ENCODE peak calls at places on chromosome 2, in six cellular contexts. U is dorsolateral prefrontal cortex, T is prostate gland, J is adrenal gland, D is AG10803, M is lower lobe of right lung. Y is an unnamed sample.

GRCh38 chr2:64338910-64339500 is 115.0 kb upstream of the LGALSL start:
- DNase-seq in U (no peak), T (no peak), J (no peak), D (no peak), M (no peak), Y (no peak)

GRCh38 chr2:121860033-121860810 is 104.8 kb downstream of the TSN start:
- DNase-seq in U (no peak), T (no peak), J (no peak), D (peak), M (no peak), Y (no peak)

GRCh38 chr2:7073901-7074300 is 156.7 kb downstream of the RNF144A start:
- DNase-seq in U (no peak), T (no peak), J (no peak), D (no peak), M (no peak), Y (no peak)

GRCh38 chr2:130807659-130808385 is 28.9 kb upstream of the ARHGEF4 start:
- DNase-seq in U (no peak), T (peak), J (no peak), D (no peak), M (no peak), Y (no peak)

GRCh38 chr2:38856165-38856564 is 19.6 kb downstream of the DHX57 start:
- DNase-seq in U (no peak), T (no peak), J (no peak), D (peak), M (no peak), Y (no peak)

GRCh38 chr2:203998195-203998804 is 61.7 kb downstream of the ICOS start:
- DNase-seq in U (no peak), T (no peak), J (no peak), D (peak), M (no peak), Y (no peak)

GRCh38 chr2:7707723-7708122 is 790.5 kb downstream of the RNF144A start:
- DNase-seq in U (no peak), T (no peak), J (no peak), D (peak), M (no peak), Y (no peak)

GRCh38 chr2:234535359-234535758 is 38.5 kb upstream of the ARL4C start:
- DNase-seq in U (no peak), T (no peak), J (no peak), D (no peak), M (no peak), Y (no peak)

GRCh38 chr2:241769819-241770184 is 6.8 kb upstream of the GAL3ST2 start:
- DNase-seq in U (no peak), T (no peak), J (no peak), D (no peak), M (no peak), Y (no peak)

GRCh38 chr2:30421026-30421425 is 26.0 kb upstream of the LCLAT1 start:
- DNase-seq in U (no peak), T (no peak), J (no peak), D (no peak), M (no peak), Y (no peak)

GRCh38 chr2:210899131-210899530 is 342.7 kb downstream of the CPS1 start:
- DNase-seq in U (no peak), T (no peak), J (no peak), D (no peak), M (no peak), Y (no peak)

GRCh38 chr2:3959372-3959771 is 256.0 kb downstream of the DCDC2C start:
- DNase-seq in U (no peak), T (no peak), J (peak), D (peak), M (no peak), Y (no peak)

GRCh38 chr2:220504890-220505564 is 877.6 kb downstream of the SLC4A3 start:
- DNase-seq in U (no peak), T (no peak), J (no peak), D (peak), M (no peak), Y (no peak)

GRCh38 chr2:110173523-110173922 is 31.3 kb downstream of the NPHP1 start:
- DNase-seq in U (no peak), T (no peak), J (no peak), D (no peak), M (no peak), Y (no peak)

GRCh38 chr2:9617749-9618148 is 13.0 kb downstream of the YWHAQ start:
- DNase-seq in U (no peak), T (no peak), J (peak), D (peak), M (no peak), Y (no peak)

GRCh38 chr2:124258481-124258880 is 233.4 kb downstream of the CNTNAP5 start:
- DNase-seq in U (no peak), T (no peak), J (no peak), D (peak), M (no peak), Y (no peak)

GRCh38 chr2:232323328-232323650 is 55.3 kb upstream of the ALPP start:
- DNase-seq in U (no peak), T (no peak), J (no peak), D (no peak), M (no peak), Y (no peak)

GRCh38 chr2:52336951-52337350 is 1305.0 kb upstream of the NRXN1 start:
- DNase-seq in U (no peak), T (no peak), J (no peak), D (no peak), M (no peak), Y (no peak)

GRCh38 chr2:224357098-224357901 is 44.6 kb downstream of the FAM124B start:
- DNase-seq in U (no peak), T (peak), J (peak), D (peak), M (no peak), Y (no peak)

GRCh38 chr2:15990151-15991101 is 50.1 kb downstream of the MYCN start:
- DNase-seq in U (no peak), T (no peak), J (no peak), D (no peak), M (no peak), Y (no peak)

GRCh38 chr2:181106789-181107418 is 126.5 kb downstream of the UBE2E3 start:
- DNase-seq in U (no peak), T (no peak), J (no peak), D (peak), M (no peak), Y (no peak)

GRCh38 chr2:207528980-207529329 is 807 bp upstream of the CREB1 start:
- DNase-seq in U (no peak), T (no peak), J (peak), D (peak), M (no peak), Y (no peak)
- TF ChIP-seq CTCF in U (no peak), T (no peak), J (no peak), D (peak), M (no peak), Y (no peak)

GRCh38 chr2:23292024-23292423 is 93.0 kb upstream of the KLHL29 start:
- DNase-seq in U (no peak), T (no peak), J (no peak), D (no peak), M (no peak), Y (no peak)
- TF ChIP-seq CTCF in U (no peak), T (no peak), J (no peak), D (no peak), M (no peak), Y (no peak)

DNA sequence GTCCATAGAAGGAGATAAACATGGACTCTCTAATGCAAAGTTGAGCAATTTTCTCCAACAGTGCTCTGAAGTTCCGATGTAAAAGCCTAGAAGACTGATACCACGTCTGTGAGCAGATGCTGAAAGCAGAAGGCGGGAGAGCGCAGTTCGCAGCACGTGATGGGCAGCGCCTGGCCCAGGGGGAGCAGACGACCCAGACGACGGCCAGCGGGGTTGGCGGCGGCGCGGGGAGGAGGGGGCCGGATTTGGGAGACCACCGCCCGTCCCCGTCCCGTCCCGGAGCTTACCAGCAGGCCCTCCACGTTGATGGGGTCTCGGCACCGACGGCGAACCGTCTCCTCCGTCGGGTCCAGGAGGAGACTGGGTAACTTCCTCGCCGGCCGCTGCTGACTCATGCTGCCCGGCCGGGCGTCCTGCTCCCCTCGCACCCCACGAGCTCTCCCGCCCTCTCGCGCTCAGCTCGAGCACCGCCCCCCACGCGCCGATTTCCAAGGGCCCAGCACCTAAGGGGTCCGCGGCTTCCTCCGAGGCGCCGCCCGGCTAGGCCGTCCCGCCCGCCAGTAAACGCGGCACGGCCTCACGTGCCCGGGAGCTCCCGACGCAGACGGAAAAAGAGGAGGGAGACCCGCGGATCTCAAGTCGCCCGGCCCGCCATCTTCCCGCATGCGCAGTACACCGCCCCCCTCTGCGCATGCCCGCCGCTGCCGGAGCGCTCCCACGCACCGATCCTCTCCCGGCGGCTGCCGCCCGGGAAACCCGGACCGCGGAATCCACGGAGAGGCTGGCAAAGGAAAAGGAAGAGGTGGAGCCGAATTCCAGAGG is at the start of gene E2F6:
- DNase-seq in U (peak), T (peak), J (peak), D (peak), M (peak), Y (peak)
- TF ChIP-seq CTCF in U (no peak), T (peak), J (no peak), D (no peak), M (no peak), Y (no peak)

GRCh38 chr2:79370976-79371550 is 141.8 kb upstream of the CTNNA2 start:
- DNase-seq in U (peak), T (no peak), J (no peak), D (no peak), M (no peak), Y (no peak)
- TF ChIP-seq CTCF in U (no peak), T (no peak), J (no peak), D (no peak), M (no peak), Y (no peak)

GRCh38 chr2:37645836-37646235 is 25.6 kb downstream of the CDC42EP3 start:
- DNase-seq in U (no peak), T (no peak), J (no peak), D (no peak), M (peak), Y (no peak)
- TF ChIP-seq CTCF in U (no peak), T (no peak), J (no peak), D (no peak), M (no peak), Y (no peak)

GRCh38 chr2:118661184-118661583 is 186.3 kb downstream of the EN1 start:
- DNase-seq in U (no peak), T (no peak), J (no peak), D (no peak), M (no peak), Y (no peak)
- TF ChIP-seq CTCF in U (no peak), T (no peak), J (no peak), D (peak), M (no peak), Y (no peak)

GRCh38 chr2:106868199-106868598 is 17.8 kb downstream of the ST6GAL2 start:
- DNase-seq in U (no peak), T (no peak), J (no peak), D (no peak), M (no peak), Y (no peak)
- TF ChIP-seq CTCF in U (peak), T (no peak), J (no peak), D (no peak), M (no peak), Y (no peak)

GRCh38 chr2:134244587-134244986 is 9.3 kb upstream of the MGAT5 start:
- DNase-seq in U (no peak), T (no peak), J (no peak), D (peak), M (no peak), Y (no peak)
- TF ChIP-seq CTCF in U (no peak), T (no peak), J (no peak), D (no peak), M (no peak), Y (no peak)

GRCh38 chr2:140947236-140947635 is 1183.6 kb downstream of the LRP1B start:
- DNase-seq in U (no peak), T (no peak), J (no peak), D (no peak), M (no peak), Y (no peak)
- TF ChIP-seq CTCF in U (no peak), T (no peak), J (no peak), D (no peak), M (no peak), Y (no peak)

GRCh38 chr2:173761603-173762119 is 203.5 kb downstream of the SP3 start:
- DNase-seq in U (no peak), T (no peak), J (no peak), D (no peak), M (no peak), Y (no peak)

GRCh38 chr2:173762864-173763263 is 202.3 kb downstream of the SP3 start:
- DNase-seq in U (no peak), T (no peak), J (no peak), D (no peak), M (no peak), Y (no peak)

GRCh38 chr2:173766537-173767289 is 198.5 kb downstream of the SP3 start:
- DNase-seq in U (no peak), T (no peak), J (no peak), D (no peak), M (no peak), Y (no peak)

GRCh38 chr2:173764094-173764493 is 201.1 kb downstream of the SP3 start:
- DNase-seq in U (no peak), T (no peak), J (no peak), D (no peak), M (no peak), Y (no peak)

DNA sequence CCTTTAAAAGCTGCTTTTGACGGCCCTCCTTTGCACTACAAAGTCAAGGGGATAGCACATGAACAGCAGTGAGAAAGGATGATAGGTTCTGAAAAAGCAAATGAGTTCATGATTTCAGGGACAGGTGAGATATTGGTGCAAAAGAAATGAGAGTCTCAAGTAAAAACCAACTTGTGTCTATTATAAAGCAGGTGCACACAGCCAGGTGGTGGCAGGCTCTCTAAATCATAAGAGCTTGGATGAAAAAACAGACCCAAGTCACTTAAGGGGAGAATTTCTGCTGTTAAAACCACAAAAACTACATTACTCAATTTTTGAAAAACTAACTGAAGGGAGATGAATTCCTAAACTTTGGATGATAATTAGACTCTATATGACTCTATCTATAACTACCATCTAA is 201.5 kb downstream of the SP3 start:
- DNase-seq in U (no peak), T (no peak), J (no peak), D (no peak), M (no peak), Y (no peak)
- TF ChIP-seq CTCF in U (no peak), T (no peak), J (no peak), D (no peak), M (no peak), Y (no peak)